ENCODE peak calls at places on chromosomes 3 and 15, in ten cellular contexts. G is cardiac muscle cell; I is heart right ventricle; N is choroid plexus epithelial cell; R is uterus; J is prostate gland; Q is lower leg skin; F is CD4-positive, alpha-beta T cell; U is stomach; V is cardiac fibroblast. Z is an unnamed sample.

GRCh38 chr15:43287254-43287653 is 20.5 kb upstream of the TGM5 start:
- DNase-seq in G (no peak), I (no peak), N (no peak), R (no peak), J (no peak), Q (no peak), F (no peak), U (no peak), V (no peak), Z (no peak)

GRCh38 chr3:90080988-90081387 is 973.6 kb downstream of the EPHA3 start:
- DNase-seq in G (no peak), I (no peak), N (no peak), R (no peak), J (no peak), Q (no peak), F (no peak), U (no peak), V (no peak), Z (no peak)

GRCh38 chr3:171443211-171443957 is 16.8 kb downstream of the TNIK start:
- DNase-seq in G (peak), I (no peak), N (peak), R (no peak), J (no peak), Q (no peak), F (no peak), U (no peak), V (peak), Z (no peak)

GRCh38 chr15:59649603-59650002 is 7.7 kb downstream of the GTF2A2 start:
- DNase-seq in G (no peak), I (no peak), N (peak), R (no peak), J (no peak), Q (no peak), F (no peak), U (no peak), V (no peak), Z (no peak)

GRCh38 chr3:69740103-69741021 is 1.1 kb downstream of the MITF start:
- DNase-seq in G (no peak), I (peak), N (no peak), R (peak), J (peak), Q (no peak), F (no peak), U (peak), V (no peak), Z (no peak)

GRCh38 chr15:68374346-68374745 is 57.6 kb downstream of the ITGA11 start:
- DNase-seq in G (no peak), I (no peak), N (no peak), R (peak), J (no peak), Q (no peak), F (no peak), U (peak), V (no peak), Z (no peak)

GRCh38 chr3:129327510-129327909 is 48.8 kb downstream of the HMCES start:
- DNase-seq in G (no peak), I (no peak), N (no peak), R (no peak), J (no peak), Q (no peak), F (no peak), U (no peak), V (no peak), Z (no peak)

GRCh38 chr3:196486263-196486662 is 17.3 kb downstream of the RNF168 start:
- DNase-seq in G (no peak), I (no peak), N (peak), R (no peak), J (no peak), Q (no peak), F (peak), U (no peak), V (peak), Z (no peak)

GRCh38 chr15:53193149-53193548 is 403.0 kb upstream of the ONECUT1 start:
- DNase-seq in G (peak), I (no peak), N (peak), R (no peak), J (no peak), Q (no peak), F (no peak), U (no peak), V (peak), Z (no peak)

GRCh38 chr3:187951452-187952190 is 202.3 kb upstream of the LPP start:
- DNase-seq in G (no peak), I (no peak), N (no peak), R (no peak), J (no peak), Q (no peak), F (no peak), U (no peak), V (no peak), Z (no peak)

GRCh38 chr3:180855364-180855763 is 57.1 kb upstream of the FXR1 start:
- DNase-seq in G (no peak), I (no peak), N (peak), R (no peak), J (no peak), Q (no peak), F (no peak), U (no peak), V (no peak), Z (no peak)

GRCh38 chr15:58770519-58770856 is 614 bp upstream of the MINDY2 start:
- DNase-seq in G (peak), I (no peak), N (peak), R (no peak), J (no peak), Q (no peak), F (peak), U (no peak), V (peak), Z (no peak)

GRCh38 chr15:78302579-78302978 is 3.2 kb upstream of the SKIC8 start:
- DNase-seq in G (peak), I (no peak), N (peak), R (no peak), J (no peak), Q (no peak), F (no peak), U (no peak), V (peak), Z (no peak)

GRCh38 chr3:452221-452620 is 255.7 kb downstream of the CHL1 start:
- DNase-seq in G (no peak), I (no peak), N (no peak), R (no peak), J (no peak), Q (no peak), F (no peak), U (no peak), V (no peak), Z (no peak)

GRCh38 chr15:96402403-96402802 is 71.9 kb downstream of the NR2F2 start:
- DNase-seq in G (no peak), I (no peak), N (no peak), R (no peak), J (no peak), Q (no peak), F (no peak), U (no peak), V (no peak), Z (no peak)

GRCh38 chr15:49645277-49645676 is 24.4 kb downstream of the DTWD1 start:
- DNase-seq in G (no peak), I (no peak), N (no peak), R (no peak), J (no peak), Q (no peak), F (no peak), U (no peak), V (no peak), Z (no peak)

DNA sequence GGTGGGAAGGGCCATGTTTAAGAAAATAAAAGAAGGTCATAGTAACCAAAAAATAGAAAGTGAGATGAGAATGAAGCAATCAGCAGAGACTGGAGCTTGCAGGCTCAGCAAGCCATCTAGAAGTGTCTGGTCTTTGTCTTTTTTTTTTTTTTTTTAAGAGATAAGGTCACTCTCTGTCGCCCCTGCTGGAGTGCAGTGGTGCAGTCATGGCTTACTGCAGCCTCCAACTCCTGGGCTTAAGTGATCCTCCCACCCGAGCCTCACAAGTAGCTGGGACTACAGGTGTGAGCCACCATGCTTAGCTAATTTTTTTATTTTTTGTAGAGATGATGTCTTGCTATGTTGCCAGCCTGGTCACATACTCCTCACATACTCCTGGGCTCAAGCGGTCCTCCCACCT is 36.2 kb downstream of the GXYLT2 start:
- DNase-seq in G (no peak), I (no peak), N (no peak), R (no peak), J (no peak), Q (no peak), F (no peak), U (no peak), V (peak), Z (no peak)
- TF ChIP-seq CTCF in G (peak), I (no peak), N (peak), R (no peak), J (no peak), Q (no peak), F (no peak), U (no peak), V (no peak), Z (peak)

DNA sequence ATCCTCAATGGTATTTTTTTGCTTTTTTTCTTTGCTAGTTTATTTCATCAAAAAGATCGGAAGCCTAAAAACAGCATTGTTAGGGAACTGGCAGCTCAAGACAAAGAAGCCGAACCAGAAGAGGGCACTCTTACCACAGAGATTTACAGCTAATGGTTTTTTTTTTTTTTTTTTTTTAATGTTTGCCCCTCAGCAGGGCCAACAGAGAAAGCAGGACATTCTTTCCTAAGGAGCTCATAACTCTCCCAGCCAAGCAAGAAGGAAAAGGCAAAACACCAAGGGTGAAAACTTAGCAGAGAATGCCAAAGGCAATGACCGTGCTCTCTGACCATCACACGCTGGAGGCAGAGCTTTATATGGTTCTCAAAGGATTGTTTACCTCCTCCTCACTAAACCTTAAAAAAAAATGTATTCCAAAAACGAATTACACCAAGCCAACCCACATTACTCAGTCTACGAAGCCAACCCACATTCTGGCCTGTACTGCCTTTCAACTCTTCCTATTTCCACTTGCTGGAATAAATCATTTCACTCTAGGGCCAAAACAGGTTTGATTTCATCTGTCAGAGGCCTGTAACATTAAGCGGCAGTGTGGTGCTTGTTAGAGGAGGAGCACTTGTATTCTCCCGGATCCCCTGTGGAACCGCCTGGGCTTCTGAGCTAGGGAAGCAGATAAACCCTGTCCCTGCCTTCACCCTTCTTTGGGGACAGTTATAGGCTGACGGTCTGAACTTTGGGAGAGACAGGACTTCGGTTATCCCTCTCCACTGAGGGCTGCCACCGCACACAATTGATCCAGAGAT is 35.6 kb upstream of the GYG1 start:
- DNase-seq in G (peak), I (peak), N (peak), R (peak), J (peak), Q (peak), F (peak), U (peak), V (peak), Z (no peak)
- TF ChIP-seq CTCF in G (peak), I (peak), N (peak), R (peak), J (peak), Q (no peak), F (peak), U (no peak), V (peak), Z (peak)

GRCh38 chr15:41507820-41508290 is 5.8 kb downstream of the LTK start:
- DNase-seq in G (no peak), I (no peak), N (no peak), R (no peak), J (no peak), Q (no peak), F (no peak), U (peak), V (no peak), Z (no peak)

GRCh38 chr15:41503669-41504010 is 10.0 kb downstream of the ITPKA start:
- DNase-seq in G (no peak), I (no peak), N (no peak), R (no peak), J (peak), Q (no peak), F (no peak), U (peak), V (no peak), Z (no peak)

GRCh38 chr15:41505776-41506175 is 7.9 kb downstream of the LTK start:
- DNase-seq in G (no peak), I (no peak), N (no peak), R (no peak), J (no peak), Q (no peak), F (no peak), U (no peak), V (no peak), Z (no peak)

GRCh38 chr15:41504751-41505492 is 8.7 kb downstream of the LTK start:
- DNase-seq in G (no peak), I (no peak), N (no peak), R (no peak), J (no peak), Q (no peak), F (no peak), U (no peak), V (no peak), Z (no peak)

GRCh38 chr15:41506796-41507341 is 6.8 kb downstream of the LTK start:
- DNase-seq in G (no peak), I (no peak), N (no peak), R (no peak), J (no peak), Q (no peak), F (no peak), U (no peak), V (no peak), Z (no peak)
- TF ChIP-seq CTCF in G (no peak), I (no peak), N (no peak), R (no peak), J (no peak), Q (no peak), F (no peak), U (no peak), V (no peak), Z (no peak)

DNA sequence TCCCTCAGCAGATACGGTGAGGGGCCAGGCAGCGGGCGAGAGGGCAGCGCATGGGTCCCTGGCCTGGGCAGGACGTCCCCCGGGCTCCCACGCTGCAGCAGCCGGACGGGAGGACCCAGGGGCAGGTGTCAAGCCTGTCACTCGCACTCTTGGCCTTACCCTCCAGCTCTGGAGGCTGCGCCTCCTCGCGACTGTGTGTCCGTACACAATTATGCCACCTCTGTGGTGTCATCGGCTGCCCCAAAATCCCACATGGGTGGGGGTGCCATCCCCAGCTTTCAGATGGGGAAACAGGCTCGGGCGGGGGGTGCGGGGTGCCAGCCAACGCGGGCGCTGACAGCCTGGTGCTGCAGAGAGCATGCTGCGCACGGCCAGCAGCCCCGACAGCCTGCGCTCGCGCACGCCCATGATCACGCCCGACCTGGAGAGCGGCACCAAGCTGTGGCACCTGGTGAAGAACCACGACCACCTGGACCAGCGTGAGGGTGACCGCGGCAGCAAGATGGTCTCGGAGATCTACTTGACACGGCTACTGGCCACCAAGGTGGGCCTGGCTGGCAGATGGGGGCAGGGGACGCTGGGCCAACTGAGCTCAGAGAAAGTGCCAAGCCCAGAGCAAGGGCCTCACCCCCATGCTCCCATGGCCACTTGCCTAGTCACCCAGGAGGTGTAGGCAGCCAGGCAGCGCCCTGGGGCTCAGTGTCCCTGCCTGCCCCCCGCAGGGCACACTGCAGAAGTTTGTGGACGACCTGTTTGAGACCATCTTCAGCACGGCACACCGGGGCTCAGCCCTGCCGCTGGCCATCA is 46.8 kb downstream of the PLXNA1 start:
- DNase-seq in G (no peak), I (no peak), N (no peak), R (no peak), J (no peak), Q (no peak), F (no peak), U (no peak), V (no peak), Z (no peak)
- TF ChIP-seq CTCF in G (no peak), I (no peak), N (no peak), R (no peak), J (no peak), Q (no peak), F (no peak), U (no peak), V (no peak), Z (no peak)